ENCODE peak calls at places on chromosomes 1 and 21, in six cellular contexts. One of them, this sample, is unnamed.

GRCh38 chr1:95353185-95353584 is 119.2 kb downstream of the RWDD3 start:
- DNase-seq in OCI-LY7: no peak
- DNase-seq in cardiac fibroblast: no peak
- DNase-seq in dorsolateral prefrontal cortex: no peak
- DNase-seq in AG04450: no peak
- DNase-seq in AG09309: no peak
- DNase-seq in this sample: no peak

GRCh38 chr1:116767782-116768382 is 13.7 kb downstream of the CD2 start:
- DNase-seq in cardiac fibroblast: peak; percentile 9
- DNase-seq in AG04450: no peak
- DNase-seq in OCI-LY7: no peak
- DNase-seq in dorsolateral prefrontal cortex: no peak
- DNase-seq in AG09309: no peak
- DNase-seq in this sample: no peak

GRCh38 chr1:34642679-34643078 is 112.2 kb upstream of the GJB5 start:
- DNase-seq in AG04450: no peak
- DNase-seq in AG09309: no peak
- DNase-seq in dorsolateral prefrontal cortex: no peak
- DNase-seq in OCI-LY7: no peak
- DNase-seq in cardiac fibroblast: no peak
- DNase-seq in this sample: no peak

GRCh38 chr1:32892368-32893197 is 6.3 kb downstream of the HPCA start:
- DNase-seq in OCI-LY7: peak; percentile 76
- DNase-seq in AG09309: no peak
- DNase-seq in AG04450: no peak
- DNase-seq in dorsolateral prefrontal cortex: peak; percentile 90
- DNase-seq in cardiac fibroblast: peak; percentile 19
- DNase-seq in this sample: peak; percentile 83

GRCh38 chr1:237962985-237963384 is 72.3 kb upstream of the ZP4 start:
- DNase-seq in OCI-LY7: no peak
- DNase-seq in dorsolateral prefrontal cortex: no peak
- DNase-seq in cardiac fibroblast: no peak
- DNase-seq in AG04450: no peak
- DNase-seq in AG09309: no peak
- DNase-seq in this sample: no peak

GRCh38 chr1:151529211-151529702 is 10.9 kb upstream of the TUFT1 start:
- DNase-seq in dorsolateral prefrontal cortex: no peak
- DNase-seq in AG04450: no peak
- DNase-seq in OCI-LY7: no peak
- DNase-seq in AG09309: no peak
- DNase-seq in cardiac fibroblast: no peak
- DNase-seq in this sample: no peak

GRCh38 chr1:36594041-36594440 is 111.3 kb upstream of the CSF3R start:
- DNase-seq in dorsolateral prefrontal cortex: no peak
- DNase-seq in AG09309: no peak
- DNase-seq in OCI-LY7: no peak
- DNase-seq in AG04450: no peak
- DNase-seq in cardiac fibroblast: no peak
- DNase-seq in this sample: no peak

GRCh38 chr21:45560106-45561021 is 18.1 kb upstream of the SLC19A1 start:
- DNase-seq in AG09309: no peak
- DNase-seq in OCI-LY7: no peak
- DNase-seq in AG04450: no peak
- DNase-seq in cardiac fibroblast: no peak
- DNase-seq in dorsolateral prefrontal cortex: no peak
- DNase-seq in this sample: no peak

GRCh38 chr21:45330075-45330781 is 42.5 kb upstream of the POFUT2 start:
- DNase-seq in cardiac fibroblast: peak; percentile 74
- DNase-seq in OCI-LY7: no peak
- DNase-seq in AG04450: peak; percentile 78
- DNase-seq in AG09309: peak; percentile 67
- DNase-seq in dorsolateral prefrontal cortex: peak; percentile 26
- DNase-seq in this sample: no peak

GRCh38 chr1:236207121-236207520 is 64.8 kb downstream of the GPR137B start:
- DNase-seq in dorsolateral prefrontal cortex: no peak
- DNase-seq in OCI-LY7: no peak
- DNase-seq in AG09309: no peak
- DNase-seq in AG04450: no peak
- DNase-seq in cardiac fibroblast: no peak
- DNase-seq in this sample: no peak

GRCh38 chr1:6280761-6281451 is 20.0 kb upstream of the GPR153 start:
- DNase-seq in AG09309: no peak
- DNase-seq in dorsolateral prefrontal cortex: no peak
- DNase-seq in AG04450: no peak
- DNase-seq in cardiac fibroblast: no peak
- DNase-seq in OCI-LY7: no peak
- DNase-seq in this sample: no peak

GRCh38 chr1:160711528-160712311 is at the start of gene CD48:
- DNase-seq in AG09309: no peak
- DNase-seq in cardiac fibroblast: no peak
- DNase-seq in dorsolateral prefrontal cortex: no peak
- DNase-seq in OCI-LY7: peak; percentile 88
- DNase-seq in AG04450: no peak
- DNase-seq in this sample: peak; percentile 56

GRCh38 chr1:94395231-94395630 is 23.0 kb upstream of the ABCD3 start:
- DNase-seq in cardiac fibroblast: no peak
- DNase-seq in dorsolateral prefrontal cortex: no peak
- DNase-seq in AG04450: no peak
- DNase-seq in OCI-LY7: no peak
- DNase-seq in AG09309: no peak
- DNase-seq in this sample: no peak

GRCh38 chr1:165853528-165854075 is 26.2 kb downstream of the UCK2 start:
- DNase-seq in AG04450: no peak
- DNase-seq in AG09309: no peak
- DNase-seq in dorsolateral prefrontal cortex: no peak
- DNase-seq in cardiac fibroblast: no peak
- DNase-seq in OCI-LY7: no peak
- DNase-seq in this sample: no peak

GRCh38 chr1:154351363-154352068 is 26.2 kb downstream of the ATP8B2 start:
- DNase-seq in OCI-LY7: no peak
- DNase-seq in cardiac fibroblast: no peak
- DNase-seq in dorsolateral prefrontal cortex: no peak
- DNase-seq in AG09309: no peak
- DNase-seq in AG04450: no peak
- DNase-seq in this sample: peak; percentile 3

GRCh38 chr1:15997076-15997585 is 6.9 kb upstream of the SRARP start:
- DNase-seq in cardiac fibroblast: no peak
- DNase-seq in dorsolateral prefrontal cortex: no peak
- DNase-seq in AG09309: no peak
- DNase-seq in AG04450: no peak
- DNase-seq in OCI-LY7: no peak
- DNase-seq in this sample: no peak

GRCh38 chr1:173489149-173489600 is 12.0 kb downstream of the PRDX6 start:
- DNase-seq in AG09309: no peak
- DNase-seq in OCI-LY7: no peak
- DNase-seq in dorsolateral prefrontal cortex: no peak
- DNase-seq in cardiac fibroblast: peak; percentile 36
- DNase-seq in AG04450: no peak
- DNase-seq in this sample: no peak

GRCh38 chr1:82564338-82564737 is 763.6 kb downstream of the ADGRL2 start:
- DNase-seq in AG09309: no peak
- DNase-seq in dorsolateral prefrontal cortex: no peak
- DNase-seq in OCI-LY7: no peak
- DNase-seq in AG04450: no peak
- DNase-seq in cardiac fibroblast: no peak
- DNase-seq in this sample: no peak

GRCh38 chr1:188986751-188987417 is 1490.8 kb downstream of the BRINP3 start:
- DNase-seq in dorsolateral prefrontal cortex: no peak
- DNase-seq in AG04450: no peak
- DNase-seq in cardiac fibroblast: no peak
- DNase-seq in AG09309: no peak
- DNase-seq in OCI-LY7: no peak
- DNase-seq in this sample: no peak

GRCh38 chr1:184483101-184483813 is 96.4 kb downstream of the C1orf21 start:
- DNase-seq in AG09309: no peak
- DNase-seq in AG04450: peak; percentile 55
- DNase-seq in dorsolateral prefrontal cortex: no peak
- DNase-seq in OCI-LY7: no peak
- DNase-seq in cardiac fibroblast: peak; percentile 38
- DNase-seq in this sample: no peak
- TF ChIP-seq CTCF in AG09309: peak; percentile 11
- TF ChIP-seq CTCF in AG04450: peak; percentile 6
- TF ChIP-seq CTCF in dorsolateral prefrontal cortex: no peak
- TF ChIP-seq CTCF in OCI-LY7: peak; percentile 26
- TF ChIP-seq CTCF in cardiac fibroblast: no peak
- TF ChIP-seq CTCF in this sample: no peak

GRCh38 chr1:107791381-107791780 is 173.6 kb downstream of the VAV3 start:
- DNase-seq in cardiac fibroblast: no peak
- DNase-seq in AG04450: no peak
- DNase-seq in dorsolateral prefrontal cortex: no peak
- DNase-seq in OCI-LY7: no peak
- DNase-seq in AG09309: no peak
- DNase-seq in this sample: no peak

GRCh38 chr1:107795994-107796393 is 169.0 kb downstream of the VAV3 start:
- DNase-seq in dorsolateral prefrontal cortex: no peak
- DNase-seq in OCI-LY7: peak; percentile 42
- DNase-seq in AG04450: no peak
- DNase-seq in AG09309: no peak
- DNase-seq in cardiac fibroblast: no peak
- DNase-seq in this sample: no peak

GRCh38 chr1:107794571-107794970 is 170.4 kb downstream of the VAV3 start:
- DNase-seq in cardiac fibroblast: no peak
- DNase-seq in AG09309: no peak
- DNase-seq in dorsolateral prefrontal cortex: no peak
- DNase-seq in OCI-LY7: no peak
- DNase-seq in AG04450: no peak
- DNase-seq in this sample: no peak

GRCh38 chr1:107793896-107794440 is 171.0 kb downstream of the VAV3 start:
- DNase-seq in OCI-LY7: no peak
- DNase-seq in AG04450: no peak
- DNase-seq in AG09309: no peak
- DNase-seq in cardiac fibroblast: no peak
- DNase-seq in dorsolateral prefrontal cortex: no peak
- DNase-seq in this sample: no peak

DNA sequence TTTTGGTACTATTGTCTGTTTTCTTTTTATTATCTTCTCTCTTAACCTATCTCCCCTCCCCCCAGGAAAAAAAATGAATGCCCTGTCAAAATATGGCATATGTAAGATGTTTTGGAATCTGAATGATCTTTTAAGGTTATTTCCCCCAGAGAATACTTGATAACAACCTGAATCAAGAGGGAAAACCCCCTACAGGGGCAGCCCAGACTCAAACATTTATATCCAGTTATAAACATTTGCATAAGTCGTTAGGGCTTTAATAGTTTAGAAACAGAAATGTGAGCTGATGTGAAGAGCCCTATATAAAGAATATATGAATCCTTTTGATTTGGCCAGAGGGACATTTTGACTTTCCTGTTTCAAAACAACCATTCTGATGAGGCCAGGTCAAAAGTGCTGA is 169.5 kb downstream of the VAV3 start:
- DNase-seq in AG09309: no peak
- DNase-seq in dorsolateral prefrontal cortex: no peak
- DNase-seq in cardiac fibroblast: no peak
- DNase-seq in OCI-LY7: peak; percentile 51
- DNase-seq in AG04450: no peak
- DNase-seq in this sample: peak; percentile 8
- TF ChIP-seq CTCF in AG09309: no peak
- TF ChIP-seq CTCF in dorsolateral prefrontal cortex: no peak
- TF ChIP-seq CTCF in cardiac fibroblast: no peak
- TF ChIP-seq CTCF in OCI-LY7: no peak
- TF ChIP-seq CTCF in AG04450: no peak
- TF ChIP-seq CTCF in this sample: no peak

DNA sequence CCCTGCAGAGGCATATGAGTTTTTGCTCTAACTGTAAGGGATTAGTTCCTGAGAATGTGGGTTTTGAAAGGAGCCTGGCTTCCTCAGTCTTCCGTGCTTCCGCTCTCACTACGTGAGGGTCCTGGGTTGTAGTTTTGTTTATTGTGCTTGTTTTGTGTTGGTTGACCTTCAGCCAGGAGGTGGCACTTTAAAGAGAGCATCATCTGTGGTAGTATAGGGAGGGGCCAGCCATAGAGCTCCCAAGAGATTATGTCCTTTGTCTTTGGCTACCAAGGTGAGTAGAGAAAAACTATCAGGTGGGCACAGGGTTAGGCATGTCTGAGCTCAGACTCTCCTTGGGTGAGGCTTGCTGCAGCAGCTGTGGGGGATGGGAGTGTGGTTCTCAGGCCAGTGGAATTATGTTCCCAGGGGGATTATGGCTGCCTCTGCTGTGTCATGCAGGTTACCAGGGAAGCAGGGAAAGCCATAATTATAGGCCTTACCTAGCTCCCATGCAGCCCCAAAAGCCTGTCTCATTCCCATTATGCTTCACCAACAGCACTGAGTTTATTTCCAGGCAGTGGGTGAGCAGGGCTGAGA is 23.5 kb downstream of the CYP4B1 start:
- DNase-seq in AG09309: no peak
- DNase-seq in AG04450: no peak
- DNase-seq in cardiac fibroblast: no peak
- DNase-seq in dorsolateral prefrontal cortex: no peak
- DNase-seq in OCI-LY7: no peak
- DNase-seq in this sample: no peak
- TF ChIP-seq CTCF in AG09309: no peak
- TF ChIP-seq CTCF in AG04450: no peak
- TF ChIP-seq CTCF in cardiac fibroblast: no peak
- TF ChIP-seq CTCF in dorsolateral prefrontal cortex: no peak
- TF ChIP-seq CTCF in OCI-LY7: no peak
- TF ChIP-seq CTCF in this sample: no peak

GRCh38 chr1:215887618-215888017 is 320.5 kb downstream of the KCTD3 start:
- DNase-seq in dorsolateral prefrontal cortex: no peak
- DNase-seq in cardiac fibroblast: no peak
- DNase-seq in AG04450: no peak
- DNase-seq in OCI-LY7: no peak
- DNase-seq in AG09309: no peak
- DNase-seq in this sample: no peak

GRCh38 chr1:215891266-215891665 is 324.2 kb downstream of the KCTD3 start:
- DNase-seq in AG09309: no peak
- DNase-seq in cardiac fibroblast: no peak
- DNase-seq in dorsolateral prefrontal cortex: no peak
- DNase-seq in OCI-LY7: no peak
- DNase-seq in AG04450: no peak
- DNase-seq in this sample: no peak

GRCh38 chr1:215891673-215892072 is 324.6 kb downstream of the KCTD3 start:
- DNase-seq in dorsolateral prefrontal cortex: no peak
- DNase-seq in AG09309: no peak
- DNase-seq in cardiac fibroblast: no peak
- DNase-seq in OCI-LY7: no peak
- DNase-seq in AG04450: no peak
- DNase-seq in this sample: no peak

GRCh38 chr1:215890438-215890837 is 323.3 kb downstream of the KCTD3 start:
- DNase-seq in dorsolateral prefrontal cortex: no peak
- DNase-seq in AG04450: no peak
- DNase-seq in OCI-LY7: no peak
- DNase-seq in cardiac fibroblast: peak; percentile 6
- DNase-seq in AG09309: no peak
- DNase-seq in this sample: peak; percentile 4

GRCh38 chr1:215888159-215888558 is 321.1 kb downstream of the KCTD3 start:
- DNase-seq in AG04450: no peak
- DNase-seq in dorsolateral prefrontal cortex: no peak
- DNase-seq in OCI-LY7: no peak
- DNase-seq in cardiac fibroblast: no peak
- DNase-seq in AG09309: no peak
- DNase-seq in this sample: no peak
- TF ChIP-seq CTCF in AG04450: no peak
- TF ChIP-seq CTCF in dorsolateral prefrontal cortex: no peak
- TF ChIP-seq CTCF in OCI-LY7: peak; percentile 17
- TF ChIP-seq CTCF in cardiac fibroblast: no peak
- TF ChIP-seq CTCF in AG09309: peak; percentile 3
- TF ChIP-seq CTCF in this sample: no peak

GRCh38 chr1:206672844-206673758 is 11.6 kb upstream of the MAPKAPK2 start:
- DNase-seq in cardiac fibroblast: peak; percentile 68
- DNase-seq in AG04450: no peak
- DNase-seq in dorsolateral prefrontal cortex: no peak
- DNase-seq in AG09309: no peak
- DNase-seq in OCI-LY7: peak; percentile 45
- DNase-seq in this sample: no peak
- TF ChIP-seq CTCF in cardiac fibroblast: no peak
- TF ChIP-seq CTCF in AG04450: no peak
- TF ChIP-seq CTCF in dorsolateral prefrontal cortex: no peak
- TF ChIP-seq CTCF in AG09309: no peak
- TF ChIP-seq CTCF in OCI-LY7: no peak
- TF ChIP-seq CTCF in this sample: no peak

This sample was measured in GM20000.